ENCODE peak calls at places on chromosomes 12 and 14, in six cellular contexts. T, E, I, X, U and W are unnamed samples. For H3K4me1, the result is how much of the 10 kb centered on the place peaks cover.

GRCh38 chr12:130127909-130128763 is 34.1 kb upstream of the FZD10 start:
- DNase-seq in T (no peak), E (no peak), I (no peak), X (no peak), U (peak), W (no peak)

GRCh38 chr12:57173089-57173488 is 25.7 kb upstream of the LRP1-AS start:
- DNase-seq in T (peak), E (peak), I (no peak), X (no peak), U (no peak), W (no peak)

GRCh38 chr12:105482976-105483375 is 152.5 kb downstream of the C12orf75 start:
- DNase-seq in T (no peak), E (no peak), I (no peak), X (no peak), U (no peak), W (no peak)

GRCh38 chr12:62319058-62319457 is 58.9 kb downstream of the USP15 start:
- DNase-seq in T (no peak), E (no peak), I (no peak), X (no peak), U (no peak), W (no peak)

GRCh38 chr14:103288076-103288766 is 45.8 kb upstream of the EIF5 start:
- DNase-seq in T (no peak), E (no peak), I (no peak), X (no peak), U (no peak), W (no peak)

GRCh38 chr14:21068521-21069387 is 1.4 kb upstream of the ARHGEF40 start:
- DNase-seq in T (peak), E (peak), I (peak), X (peak), U (peak), W (peak)

GRCh38 chr14:31505411-31505810 is 17.6 kb upstream of the GPR33 start:
- DNase-seq in T (peak), E (no peak), I (no peak), X (no peak), U (no peak), W (no peak)

GRCh38 chr12:119695034-119695433 is 27.1 kb downstream of the PRKAB1 start:
- DNase-seq in T (no peak), E (peak), I (no peak), X (no peak), U (no peak), W (no peak)

GRCh38 chr12:86723326-86723725 is 467.1 kb upstream of the MGAT4C start:
- DNase-seq in T (no peak), E (no peak), I (no peak), X (no peak), U (no peak), W (no peak)

GRCh38 chr12:91413591-91413990 is 231.0 kb upstream of the DCN start:
- DNase-seq in T (no peak), E (no peak), I (peak), X (no peak), U (no peak), W (no peak)

GRCh38 chr12:130879781-130880389 is 8.0 kb downstream of the RAN start:
- DNase-seq in T (no peak), E (peak), I (no peak), X (no peak), U (peak), W (no peak)

GRCh38 chr12:3069714-3070113 is 7.5 kb upstream of the TSPAN9 start:
- DNase-seq in T (no peak), E (no peak), I (no peak), X (no peak), U (peak), W (no peak)

GRCh38 chr12:3061858-3062215 is 15.3 kb upstream of the TSPAN9 start:
- DNase-seq in T (no peak), E (no peak), I (no peak), X (no peak), U (peak), W (no peak)

GRCh38 chr12:3071107-3071506 is 6.1 kb upstream of the TSPAN9 start:
- DNase-seq in T (no peak), E (no peak), I (no peak), X (no peak), U (no peak), W (no peak)

GRCh38 chr12:3061129-3061857 is 15.9 kb upstream of the TSPAN9 start:
- DNase-seq in T (no peak), E (no peak), I (no peak), X (no peak), U (peak), W (no peak)

GRCh38 chr12:3065300-3065699 is 11.9 kb upstream of the TSPAN9 start:
- DNase-seq in T (no peak), E (no peak), I (no peak), X (no peak), U (peak), W (no peak)
- H3K4me1 ChIP-seq in T (under half), E (under half), I (under half), X (under half), U (under half), W (under half)

DNA sequence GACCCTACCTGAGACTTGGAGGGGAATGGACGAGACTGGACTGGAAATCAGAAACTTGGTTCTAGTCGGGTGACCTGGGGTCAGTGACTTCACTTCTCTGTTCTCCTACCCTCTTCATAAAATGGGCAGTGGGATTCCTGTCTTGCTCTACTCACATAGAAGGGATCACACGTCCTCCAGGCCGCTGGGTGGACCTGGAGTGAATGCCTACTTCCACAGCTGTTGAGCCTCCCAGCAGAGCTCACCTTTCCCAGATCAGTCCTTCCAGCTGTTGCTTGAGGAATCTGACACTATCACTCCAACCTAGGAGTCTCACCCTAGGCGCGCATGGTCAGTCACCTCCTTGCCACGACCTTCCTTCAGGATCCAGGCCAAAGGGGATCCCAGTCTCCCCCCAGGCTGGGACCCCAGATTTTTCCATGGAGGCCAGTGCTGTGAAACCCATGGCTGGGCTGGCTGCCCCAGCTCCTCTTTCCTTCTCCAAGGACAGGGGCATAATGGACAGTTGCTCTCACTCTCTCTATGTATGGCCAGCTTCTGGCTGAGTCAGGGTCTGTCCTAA is 641 bp downstream of the ACVRL1 start:
- DNase-seq in T (peak), E (no peak), I (no peak), X (no peak), U (peak), W (no peak)
- H3K27ac ChIP-seq in T (peak), E (no peak), I (peak), X (peak), U (peak), W (peak)

GRCh38 chr12:8692573-8692972 is 5.2 kb upstream of the RIMKLB start:
- DNase-seq in T (peak), E (peak), I (peak), X (no peak), U (no peak), W (no peak)
- TF ChIP-seq POLR2AphosphoS5 in T (peak), E (peak), I (no peak), X (no peak), U (no peak), W (no peak)

GRCh38 chr14:73749706-73750105 is 35.5 kb upstream of the PNMA1 start:
- DNase-seq in T (no peak), E (no peak), I (no peak), X (no peak), U (peak), W (no peak)
- H3K4me1 ChIP-seq in T (half or more), E (under half), I (half or more), X (half or more), U (half or more), W (half or more)

GRCh38 chr12:122515275-122515674 is 11.5 kb downstream of the RSRC2 start:
- DNase-seq in T (no peak), E (no peak), I (no peak), X (no peak), U (no peak), W (no peak)

GRCh38 chr12:122518908-122519307 is 7.8 kb downstream of the RSRC2 start:
- DNase-seq in T (no peak), E (no peak), I (no peak), X (no peak), U (no peak), W (no peak)

GRCh38 chr12:122517877-122518276 is 8.9 kb downstream of the RSRC2 start:
- DNase-seq in T (no peak), E (no peak), I (no peak), X (no peak), U (no peak), W (no peak)

GRCh38 chr12:122519418-122519817 is 7.3 kb downstream of the RSRC2 start:
- DNase-seq in T (no peak), E (no peak), I (no peak), X (no peak), U (no peak), W (no peak)

GRCh38 chr12:122516544-122517361 is 10.0 kb downstream of the RSRC2 start:
- DNase-seq in T (no peak), E (no peak), I (no peak), X (no peak), U (no peak), W (no peak)
- H3K27ac ChIP-seq in T (no peak), E (no peak), I (no peak), X (no peak), U (no peak), W (no peak)

GRCh38 chr12:8226355-8226754 is 1.1 kb downstream of the FAM90A1 start:
- DNase-seq in T (no peak), E (no peak), I (no peak), X (no peak), U (no peak), W (no peak)
- TF ChIP-seq POLR2AphosphoS5 in T (no peak), E (no peak), I (no peak), X (no peak), U (no peak), W (no peak)

DNA sequence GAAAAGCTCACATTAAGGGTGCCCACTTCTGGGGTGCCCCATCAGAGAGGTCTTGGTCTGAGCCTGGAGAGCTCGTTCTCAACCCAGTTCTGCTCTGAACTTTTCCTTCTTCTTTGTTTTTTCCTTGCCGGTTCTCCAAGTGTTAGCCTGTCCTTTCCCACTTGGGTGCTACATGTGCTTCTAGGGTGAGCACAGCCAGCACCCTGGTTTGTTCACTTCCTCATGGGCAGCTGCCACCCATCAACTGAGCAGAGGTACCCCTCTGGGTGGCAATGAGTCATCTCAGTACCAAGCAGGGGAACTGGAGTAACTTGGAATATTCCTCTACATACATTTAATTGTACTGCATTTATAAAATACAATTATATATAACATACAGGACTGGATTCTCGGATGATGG is 3.9 kb upstream of the SYNE3 start:
- DNase-seq in T (no peak), E (no peak), I (no peak), X (no peak), U (no peak), W (peak)
- H3K4me1 ChIP-seq in T (half or more), E (under half), I (half or more), X (half or more), U (half or more), W (half or more)